ENCODE peak calls at places on chromosomes 5 and 9, in six cellular contexts. D, Y, B, G, I and K are unnamed samples.

GRCh38 chr5:138458353-138458752 is 6.9 kb upstream of the EGR1 start:
- DNase-seq in D (no peak), Y (no peak), B (no peak), G (no peak), I (no peak), K (no peak)

GRCh38 chr5:15105799-15106393 is 234.3 kb upstream of the ANKH start:
- DNase-seq in D (peak; percentile 54), Y (peak; percentile 19), B (peak; percentile 56), G (peak; percentile 66), I (peak; percentile 52), K (peak; percentile 77)

GRCh38 chr5:142816577-142816976 is 46.4 kb downstream of the ARHGAP26 start:
- DNase-seq in D (peak; percentile 57), Y (no peak), B (peak; percentile 40), G (no peak), I (no peak), K (peak; percentile 40)

GRCh38 chr5:69007726-69008368 is 86.0 kb upstream of the SLC30A5 start:
- DNase-seq in D (peak; percentile 30), Y (peak; percentile 56), B (peak; percentile 63), G (peak; percentile 83), I (peak; percentile 73), K (peak; percentile 84)

GRCh38 chr9:31140316-31140715 is 1244.1 kb upstream of the ACO1 start:
- DNase-seq in D (no peak), Y (no peak), B (peak; percentile 29), G (no peak), I (no peak), K (peak; percentile 59)

GRCh38 chr5:143402464-143403356 is 776 bp downstream of the NR3C1 start:
- DNase-seq in D (peak; percentile 34), Y (no peak), B (peak; percentile 54), G (peak; percentile 49), I (peak; percentile 48), K (peak; percentile 79)

GRCh38 chr9:96232539-96233241 is 69.3 kb downstream of the HSD17B3 start:
- DNase-seq in D (peak; percentile 56), Y (no peak), B (peak; percentile 55), G (peak; percentile 62), I (peak; percentile 33), K (peak; percentile 74)

GRCh38 chr9:134258828-134259546 is 67.3 kb upstream of the RXRA start:
- DNase-seq in D (no peak), Y (no peak), B (no peak), G (no peak), I (no peak), K (no peak)

GRCh38 chr5:16889972-16890519 is 46.0 kb downstream of the MYO10 start:
- DNase-seq in D (peak; percentile 78), Y (no peak), B (peak; percentile 48), G (no peak), I (no peak), K (no peak)

GRCh38 chr9:13576101-13576500 is 296.6 kb upstream of the MPDZ start:
- DNase-seq in D (no peak), Y (no peak), B (no peak), G (no peak), I (no peak), K (no peak)

GRCh38 chr9:137070906-137071275 is 534 bp upstream of the SAPCD2 start:
- DNase-seq in D (no peak), Y (no peak), B (peak; percentile 24), G (no peak), I (no peak), K (no peak)

GRCh38 chr5:6250121-6250520 is 128.2 kb downstream of the MED10 start:
- DNase-seq in D (no peak), Y (no peak), B (no peak), G (no peak), I (no peak), K (no peak)

GRCh38 chr5:103808464-103809106 is 246.0 kb upstream of the NUDT12 start:
- DNase-seq in D (peak; percentile 50), Y (peak; percentile 17), B (peak; percentile 52), G (peak; percentile 51), I (peak; percentile 40), K (peak; percentile 80)

GRCh38 chr5:125578551-125578950 is 832.1 kb upstream of the ZNF608 start:
- DNase-seq in D (no peak), Y (no peak), B (no peak), G (no peak), I (no peak), K (no peak)

GRCh38 chr5:64180661-64181343 is 15.2 kb downstream of the RNF180 start:
- DNase-seq in D (no peak), Y (no peak), B (no peak), G (no peak), I (no peak), K (peak; percentile 23)

GRCh38 chr9:13139641-13140171 is 139.8 kb downstream of the MPDZ start:
- DNase-seq in D (peak; percentile 91), Y (no peak), B (peak; percentile 86), G (no peak), I (peak; percentile 26), K (peak; percentile 80)

GRCh38 chr5:150078802-150079654 is 7.3 kb downstream of the CSF1R start:
- DNase-seq in D (no peak), Y (no peak), B (no peak), G (no peak), I (no peak), K (no peak)

GRCh38 chr5:138213161-138214029 is at the start of gene CDC23:
- DNase-seq in D (peak; percentile 97), Y (peak; percentile 94), B (peak; percentile 99), G (peak; percentile 98), I (peak; percentile 99), K (peak; percentile 100)

GRCh38 chr9:28688172-28688571 is 1114.9 kb upstream of the C9orf72 start:
- DNase-seq in D (no peak), Y (peak; percentile 5), B (no peak), G (no peak), I (no peak), K (peak; percentile 80)

GRCh38 chr9:70594546-70594945 is 180.1 kb upstream of the KLF9 start:
- DNase-seq in D (no peak), Y (no peak), B (peak; percentile 71), G (no peak), I (no peak), K (no peak)

GRCh38 chr5:111984044-111984443 is 227.1 kb upstream of the NREP start:
- DNase-seq in D (peak; percentile 92), Y (no peak), B (peak; percentile 88), G (no peak), I (no peak), K (no peak)

GRCh38 chr9:133709716-133710571 is 28.2 kb downstream of the SARDH start:
- DNase-seq in D (no peak), Y (no peak), B (no peak), G (no peak), I (no peak), K (no peak)

GRCh38 chr9:93496285-93496684 is 42.9 kb upstream of the FAM120AOS start:
- DNase-seq in D (no peak), Y (no peak), B (no peak), G (no peak), I (no peak), K (no peak)

DNA sequence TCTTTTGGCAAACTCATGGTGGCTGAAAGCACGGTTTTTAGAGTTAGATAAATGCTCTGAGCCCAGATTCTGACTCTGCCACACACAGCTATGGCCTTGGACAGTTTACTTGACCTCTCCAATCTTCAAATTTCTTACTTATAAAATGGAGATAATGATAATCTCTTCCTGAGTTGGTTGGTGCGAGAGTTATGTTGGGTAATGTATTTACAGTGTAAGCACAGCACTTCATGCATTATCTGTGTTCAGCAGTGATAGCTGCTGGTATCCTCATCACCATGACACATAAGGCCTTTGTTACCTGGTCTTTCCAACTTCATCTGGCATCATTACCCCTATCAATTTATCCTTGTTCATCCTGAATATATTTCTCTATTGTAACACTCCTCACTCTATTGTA is 178.8 kb upstream of the ELL2 start:
- DNase-seq in D (no peak), Y (no peak), B (no peak), G (no peak), I (no peak), K (no peak)
- H2BK15ac ChIP-seq in D (peak overlapping the region; percentile 78), Y (no peak overlapping the region), B (no peak overlapping the region), G (no peak overlapping the region), I (no peak overlapping the region), K (no peak overlapping the region)

GRCh38 chr5:174720612-174721521 is 3.5 kb upstream of the MSX2 start:
- DNase-seq in D (no peak), Y (no peak), B (no peak), G (peak; percentile 83), I (no peak), K (peak; percentile 99)
- H2BK15ac ChIP-seq in D (no peak overlapping the region), Y (no peak overlapping the region), B (no peak overlapping the region), G (no peak overlapping the region), I (no peak overlapping the region), K (no peak overlapping the region)

GRCh38 chr5:176535101-176535654 is 2.0 kb downstream of the RNF44 start:
- DNase-seq in D (peak; percentile 24), Y (no peak), B (peak; percentile 32), G (no peak), I (no peak), K (peak; percentile 38)
- H2BK15ac ChIP-seq in D (no peak overlapping the region), Y (no peak overlapping the region), B (no peak overlapping the region), G (no peak overlapping the region), I (no peak overlapping the region), K (no peak overlapping the region)

GRCh38 chr5:115189866-115190265 is 20.2 kb upstream of the TRIM36 start:
- DNase-seq in D (no peak), Y (no peak), B (no peak), G (no peak), I (no peak), K (no peak)

GRCh38 chr5:115179959-115180709 is 10.4 kb upstream of the TRIM36 start:
- DNase-seq in D (peak; percentile 4), Y (no peak), B (peak; percentile 27), G (peak; percentile 77), I (peak; percentile 78), K (peak; percentile 62)

GRCh38 chr5:115181757-115182156 is 12.0 kb upstream of the TRIM36 start:
- DNase-seq in D (no peak), Y (no peak), B (no peak), G (no peak), I (no peak), K (no peak)

GRCh38 chr5:115186794-115187193 is 17.1 kb upstream of the TRIM36 start:
- DNase-seq in D (peak; percentile 36), Y (no peak), B (no peak), G (no peak), I (no peak), K (no peak)

DNA sequence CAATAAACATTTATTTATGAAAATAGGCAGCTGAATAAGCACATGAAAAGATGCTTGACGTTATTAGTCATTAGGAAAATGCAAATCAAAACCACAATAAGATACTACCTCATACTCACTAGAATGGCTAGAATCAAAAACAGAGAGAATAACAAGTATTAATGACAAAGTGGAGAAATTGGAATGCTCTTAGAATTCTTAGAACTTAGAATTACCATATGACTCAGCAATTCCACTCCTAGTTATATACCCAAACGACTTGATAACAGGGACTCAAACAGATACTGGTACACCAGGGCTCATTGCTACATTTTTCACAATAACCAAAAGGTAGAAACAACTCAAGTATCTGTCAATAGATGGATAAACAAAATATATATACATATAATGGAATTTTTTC is 15.1 kb upstream of the TRIM36 start:
- DNase-seq in D (peak; percentile 9), Y (no peak), B (peak; percentile 6), G (no peak), I (no peak), K (no peak)
- H2BK15ac ChIP-seq in D (no peak overlapping the region), Y (no peak overlapping the region), B (no peak overlapping the region), G (no peak overlapping the region), I (no peak overlapping the region), K (no peak overlapping the region)

GRCh38 chr5:90642706-90643229 is 84.2 kb downstream of the ADGRV1 start:
- DNase-seq in D (no peak), Y (no peak), B (no peak), G (no peak), I (no peak), K (no peak)
- H2BK15ac ChIP-seq in D (no peak overlapping the region), Y (no peak overlapping the region), B (no peak overlapping the region), G (no peak overlapping the region), I (no peak overlapping the region), K (no peak overlapping the region)